ENCODE peak calls at places on chromosomes 6 and 20, in nine cellular contexts. U is MM.1S; Y is NAMALWA; C is activated CD4-positive, alpha-beta T cell treated with anti-CD3 and anti-CD28 coated beads, Interleukin-2, amount 50 U/mL, for 48 hours; O is nephron progenitor cell; L is hepatic stellate cell; X is cardiac fibroblast; F is C1 segment of cervical spinal cord; B is HFF-Myc. K is an unnamed sample.
A peak's percentile ranks its signal among the peaks of the same experiment; 100 is the strongest.

GRCh38 chr6:146670161-146670560 is 71.4 kb downstream of the ADGB start:
- DNase-seq in U (no peak), Y (no peak), C (no peak), O (no peak), L (no peak), X (no peak), F (no peak), B (no peak), K (no peak)

GRCh38 chr20:46230811-46231282 is 77.5 kb downstream of the CDH22 start:
- DNase-seq in U (peak; percentile 21), Y (no peak), C (no peak), O (peak; percentile 86), L (peak; percentile 26), X (peak; percentile 50), F (no peak), B (no peak), K (no peak)

GRCh38 chr6:14129572-14129971 is 12.0 kb downstream of the CD83 start:
- DNase-seq in U (peak; percentile 42), Y (peak; percentile 51), C (no peak), O (peak; percentile 48), L (peak; percentile 59), X (peak; percentile 83), F (peak; percentile 65), B (peak; percentile 56), K (peak; percentile 71)

GRCh38 chr20:32067234-32067821 is 15.3 kb downstream of the HCK start:
- DNase-seq in U (no peak), Y (no peak), C (no peak), O (no peak), L (peak; percentile 74), X (peak; percentile 28), F (no peak), B (peak; percentile 32), K (no peak)

GRCh38 chr20:56439784-56440291 is 27.8 kb downstream of the CASS4 start:
- DNase-seq in U (no peak), Y (no peak), C (no peak), O (no peak), L (peak; percentile 94), X (peak; percentile 99), F (no peak), B (peak; percentile 87), K (no peak)

GRCh38 chr20:49320460-49320859 is 42.6 kb upstream of the ZNFX1 start:
- DNase-seq in U (no peak), Y (peak; percentile 24), C (no peak), O (peak; percentile 25), L (peak; percentile 57), X (peak; percentile 75), F (no peak), B (no peak), K (peak; percentile 24)

GRCh38 chr6:127458817-127459216 is 372 bp downstream of the KIAA0408 start:
- DNase-seq in U (no peak), Y (no peak), C (no peak), O (no peak), L (no peak), X (peak; percentile 79), F (no peak), B (no peak), K (no peak)

GRCh38 chr6:119347466-119348307 is 1.9 kb downstream of the MAN1A1 start:
- DNase-seq in U (peak; percentile 80), Y (peak; percentile 65), C (peak; percentile 26), O (peak; percentile 9), L (peak; percentile 27), X (no peak), F (no peak), B (no peak), K (peak; percentile 77)

GRCh38 chr6:34656378-34657036 is 40.1 kb downstream of the ILRUN start:
- DNase-seq in U (peak; percentile 95), Y (peak; percentile 93), C (peak; percentile 41), O (no peak), L (peak; percentile 34), X (peak; percentile 54), F (peak; percentile 71), B (no peak), K (peak; percentile 73)

GRCh38 chr6:157732416-157733161 is 90.5 kb upstream of the SNX9 start:
- DNase-seq in U (no peak), Y (no peak), C (no peak), O (no peak), L (no peak), X (no peak), F (peak; percentile 81), B (no peak), K (no peak)

GRCh38 chr6:6788394-6789020 is 200.0 kb downstream of the LY86 start:
- DNase-seq in U (peak; percentile 24), Y (peak; percentile 39), C (peak; percentile 16), O (no peak), L (no peak), X (peak; percentile 14), F (no peak), B (no peak), K (peak; percentile 56)

GRCh38 chr20:36098364-36098763 is 56.2 kb upstream of the EPB41L1 start:
- DNase-seq in U (peak; percentile 85), Y (peak; percentile 96), C (no peak), O (no peak), L (no peak), X (peak; percentile 83), F (no peak), B (no peak), K (no peak)

GRCh38 chr6:26388441-26388840 is 5.5 kb downstream of the BTN2A2 start:
- DNase-seq in U (no peak), Y (no peak), C (no peak), O (no peak), L (peak; percentile 9), X (no peak), F (no peak), B (no peak), K (no peak)

GRCh38 chr6:88008821-88009220 is 38.8 kb upstream of the SPACA1 start:
- DNase-seq in U (no peak), Y (no peak), C (no peak), O (no peak), L (no peak), X (no peak), F (no peak), B (no peak), K (peak; percentile 55)

GRCh38 chr6:169971171-169971861 is 219.9 kb downstream of the ERMARD start:
- DNase-seq in U (no peak), Y (no peak), C (no peak), O (no peak), L (no peak), X (no peak), F (no peak), B (no peak), K (no peak)

GRCh38 chr6:145809785-145810184 is 4.8 kb downstream of the FBXO30 start:
- DNase-seq in U (no peak), Y (no peak), C (no peak), O (no peak), L (no peak), X (peak; percentile 39), F (no peak), B (no peak), K (no peak)

GRCh38 chr6:144718431-144718830 is 433.3 kb downstream of the UTRN start:
- DNase-seq in U (no peak), Y (no peak), C (no peak), O (no peak), L (peak; percentile 12), X (no peak), F (no peak), B (no peak), K (no peak)

GRCh38 chr6:152221806-152222628 is 414.5 kb downstream of the ESR1 start:
- DNase-seq in U (no peak), Y (no peak), C (no peak), O (no peak), L (no peak), X (no peak), F (no peak), B (no peak), K (no peak)

GRCh38 chr20:23325107-23325506 is 25.5 kb upstream of the NXT1 start:
- DNase-seq in U (no peak), Y (no peak), C (no peak), O (no peak), L (no peak), X (no peak), F (no peak), B (no peak), K (no peak)

GRCh38 chr6:146968041-146968760 is 236.0 kb upstream of the STXBP5 start:
- DNase-seq in U (no peak), Y (no peak), C (no peak), O (no peak), L (peak; percentile 25), X (peak; percentile 85), F (peak; percentile 53), B (peak; percentile 69), K (no peak)

GRCh38 chr6:1105833-1106400 is 206.0 kb upstream of the FOXQ1 start:
- DNase-seq in U (no peak), Y (no peak), C (no peak), O (no peak), L (no peak), X (no peak), F (no peak), B (no peak), K (no peak)

GRCh38 chr6:43927525-43928210 is 157.7 kb downstream of the VEGFA start:
- DNase-seq in U (no peak), Y (peak; percentile 19), C (no peak), O (no peak), L (no peak), X (no peak), F (no peak), B (no peak), K (peak; percentile 72)

GRCh38 chr6:12009904-12010634 is 2.0 kb upstream of the HIVEP1 start:
- DNase-seq in U (peak; percentile 19), Y (peak; percentile 51), C (no peak), O (no peak), L (peak; percentile 69), X (peak; percentile 81), F (no peak), B (no peak), K (peak; percentile 16)

GRCh38 chr6:169490830-169491229 is 211.0 kb downstream of the WDR27 start:
- DNase-seq in U (no peak), Y (no peak), C (no peak), O (no peak), L (no peak), X (peak; percentile 39), F (no peak), B (no peak), K (no peak)

GRCh38 chr20:6866741-6867140 is 99.3 kb downstream of the BMP2 start:
- DNase-seq in U (no peak), Y (no peak), C (no peak), O (no peak), L (no peak), X (no peak), F (no peak), B (peak; percentile 32), K (no peak)

GRCh38 chr6:169841907-169842606 is 90.6 kb downstream of the ERMARD start:
- DNase-seq in U (no peak), Y (no peak), C (no peak), O (no peak), L (no peak), X (no peak), F (no peak), B (no peak), K (no peak)

GRCh38 chr6:163381118-163381751 is 33.3 kb upstream of the QKI start:
- DNase-seq in U (no peak), Y (no peak), C (no peak), O (peak; percentile 25), L (no peak), X (no peak), F (no peak), B (no peak), K (no peak)

GRCh38 chr6:163151212-163151611 is 263.3 kb upstream of the QKI start:
- DNase-seq in U (no peak), Y (no peak), C (no peak), O (no peak), L (no peak), X (no peak), F (no peak), B (no peak), K (no peak)

GRCh38 chr20:10565191-10565921 is 108.4 kb downstream of the JAG1 start:
- DNase-seq in U (no peak), Y (no peak), C (no peak), O (no peak), L (no peak), X (peak; percentile 91), F (no peak), B (no peak), K (peak; percentile 75)

K was measured in small intestine.